ENCODE peak calls at places on chromosomes 6 and 20, in four cellular contexts. One of them, this sample, is unnamed.

GRCh38 chr6:155264704-155265320 is 999 bp downstream of the CLDN20 start:
- DNase-seq in iris pigment epithelial cell: no peak
- DNase-seq in stimulated activated naive CD8-positive, alpha-beta T cell treated with anti-CD3 and anti-CD28 coated beads, Interleukin-15, Interleukin-2, amounts not matched to agents 100 U/mL and 50 U/mL, for 24 hours: no peak
- DNase-seq in RWPE1: peak
- DNase-seq in this sample: no peak

GRCh38 chr6:79946242-79946641 is 1.1 kb downstream of the ELOVL4 start:
- DNase-seq in iris pigment epithelial cell: peak
- DNase-seq in RWPE1: peak
- DNase-seq in stimulated activated naive CD8-positive, alpha-beta T cell treated with anti-CD3 and anti-CD28 coated beads, Interleukin-15, Interleukin-2, amounts not matched to agents 100 U/mL and 50 U/mL, for 24 hours: peak
- DNase-seq in this sample: no peak

GRCh38 chr6:52984247-52984646 is 10.8 kb downstream of the GSTA4 start:
- DNase-seq in stimulated activated naive CD8-positive, alpha-beta T cell treated with anti-CD3 and anti-CD28 coated beads, Interleukin-15, Interleukin-2, amounts not matched to agents 100 U/mL and 50 U/mL, for 24 hours: peak
- DNase-seq in RWPE1: no peak
- DNase-seq in iris pigment epithelial cell: no peak
- DNase-seq in this sample: no peak

GRCh38 chr6:96899019-96899418 is 1.3 kb upstream of the NDUFAF4 start:
- DNase-seq in iris pigment epithelial cell: peak
- DNase-seq in stimulated activated naive CD8-positive, alpha-beta T cell treated with anti-CD3 and anti-CD28 coated beads, Interleukin-15, Interleukin-2, amounts not matched to agents 100 U/mL and 50 U/mL, for 24 hours: no peak
- DNase-seq in RWPE1: peak
- DNase-seq in this sample: no peak

GRCh38 chr20:13325033-13325432 is 104.0 kb downstream of the ISM1 start:
- DNase-seq in iris pigment epithelial cell: peak
- DNase-seq in RWPE1: no peak
- DNase-seq in stimulated activated naive CD8-positive, alpha-beta T cell treated with anti-CD3 and anti-CD28 coated beads, Interleukin-15, Interleukin-2, amounts not matched to agents 100 U/mL and 50 U/mL, for 24 hours: peak
- DNase-seq in this sample: no peak

GRCh38 chr6:20481281-20481680 is 53.0 kb upstream of the CDKAL1 start:
- DNase-seq in stimulated activated naive CD8-positive, alpha-beta T cell treated with anti-CD3 and anti-CD28 coated beads, Interleukin-15, Interleukin-2, amounts not matched to agents 100 U/mL and 50 U/mL, for 24 hours: no peak
- DNase-seq in RWPE1: no peak
- DNase-seq in iris pigment epithelial cell: no peak
- DNase-seq in this sample: no peak

GRCh38 chr6:148509789-148510581 is 167.3 kb downstream of the SASH1 start:
- DNase-seq in RWPE1: peak
- DNase-seq in iris pigment epithelial cell: peak
- DNase-seq in stimulated activated naive CD8-positive, alpha-beta T cell treated with anti-CD3 and anti-CD28 coated beads, Interleukin-15, Interleukin-2, amounts not matched to agents 100 U/mL and 50 U/mL, for 24 hours: no peak
- DNase-seq in this sample: no peak

GRCh38 chr6:136438445-136438844 is 111.8 kb downstream of the MAP7 start:
- DNase-seq in RWPE1: no peak
- DNase-seq in stimulated activated naive CD8-positive, alpha-beta T cell treated with anti-CD3 and anti-CD28 coated beads, Interleukin-15, Interleukin-2, amounts not matched to agents 100 U/mL and 50 U/mL, for 24 hours: no peak
- DNase-seq in iris pigment epithelial cell: no peak
- DNase-seq in this sample: no peak

GRCh38 chr6:53069431-53069830 is 4.2 kb downstream of the FBXO9 start:
- DNase-seq in iris pigment epithelial cell: no peak
- DNase-seq in RWPE1: no peak
- DNase-seq in stimulated activated naive CD8-positive, alpha-beta T cell treated with anti-CD3 and anti-CD28 coated beads, Interleukin-15, Interleukin-2, amounts not matched to agents 100 U/mL and 50 U/mL, for 24 hours: no peak
- DNase-seq in this sample: no peak

GRCh38 chr6:158765509-158766068 is 53.6 kb downstream of the EZR start:
- DNase-seq in iris pigment epithelial cell: no peak
- DNase-seq in stimulated activated naive CD8-positive, alpha-beta T cell treated with anti-CD3 and anti-CD28 coated beads, Interleukin-15, Interleukin-2, amounts not matched to agents 100 U/mL and 50 U/mL, for 24 hours: no peak
- DNase-seq in RWPE1: no peak
- DNase-seq in this sample: no peak

GRCh38 chr6:79028641-79029314 is 49.3 kb downstream of the PHIP start:
- DNase-seq in iris pigment epithelial cell: no peak
- DNase-seq in RWPE1: no peak
- DNase-seq in stimulated activated naive CD8-positive, alpha-beta T cell treated with anti-CD3 and anti-CD28 coated beads, Interleukin-15, Interleukin-2, amounts not matched to agents 100 U/mL and 50 U/mL, for 24 hours: no peak
- DNase-seq in this sample: no peak

GRCh38 chr6:124233221-124233620 is 429.6 kb downstream of the NKAIN2 start:
- DNase-seq in iris pigment epithelial cell: no peak
- DNase-seq in stimulated activated naive CD8-positive, alpha-beta T cell treated with anti-CD3 and anti-CD28 coated beads, Interleukin-15, Interleukin-2, amounts not matched to agents 100 U/mL and 50 U/mL, for 24 hours: no peak
- DNase-seq in RWPE1: no peak
- DNase-seq in this sample: no peak

This sample was measured in cardiac septum.